ENCODE peak calls at places on chromosomes 3 and 15, in six cellular contexts. B, F, J, R, Y and I are unnamed samples.

GRCh38 chr3:9884555-9885165 is 4.6 kb upstream of the CIDEC start:
- DNase-seq in B (no peak), F (no peak), J (no peak), R (no peak), Y (peak; percentile 14), I (no peak)

GRCh38 chr3:125191730-125192129 is 20.8 kb downstream of the SLC12A8 start:
- DNase-seq in B (no peak), F (no peak), J (no peak), R (no peak), Y (no peak), I (no peak)

GRCh38 chr3:126971891-126972351 is 11.0 kb upstream of the PLXNA1 start:
- DNase-seq in B (peak; percentile 73), F (peak; percentile 67), J (peak; percentile 76), R (peak; percentile 77), Y (no peak), I (no peak)

GRCh38 chr15:66592505-66593218 is 26.9 kb upstream of the LCTL start:
- DNase-seq in B (peak; percentile 14), F (no peak), J (no peak), R (no peak), Y (no peak), I (no peak)

GRCh38 chr3:192929146-192929545 is 11.5 kb upstream of the MB21D2 start:
- DNase-seq in B (no peak), F (no peak), J (no peak), R (no peak), Y (no peak), I (no peak)

GRCh38 chr3:40913192-40913591 is 286.1 kb upstream of the CTNNB1 start:
- DNase-seq in B (no peak), F (no peak), J (no peak), R (no peak), Y (no peak), I (no peak)

GRCh38 chr3:184815046-184815930 is 3.3 kb downstream of the VPS8 start:
- DNase-seq in B (no peak), F (no peak), J (no peak), R (no peak), Y (no peak), I (no peak)

GRCh38 chr3:127195417-127195816 is 2.5 kb downstream of the PRR23E start:
- DNase-seq in B (no peak), F (peak; percentile 19), J (no peak), R (peak; percentile 35), Y (no peak), I (no peak)

GRCh38 chr15:81108427-81108826 is 25.6 kb upstream of the CFAP161 start:
- DNase-seq in B (no peak), F (no peak), J (no peak), R (no peak), Y (no peak), I (no peak)

GRCh38 chr3:14142567-14143270 is 17.9 kb downstream of the TMEM43 start:
- DNase-seq in B (no peak), F (no peak), J (no peak), R (no peak), Y (no peak), I (no peak)

GRCh38 chr3:8557298-8557697 is 55.7 kb downstream of the LMCD1 start:
- DNase-seq in B (peak; percentile 22), F (no peak), J (peak; percentile 47), R (no peak), Y (no peak), I (no peak)

GRCh38 chr3:152307829-152308474 is 39.2 kb downstream of the MBNL1 start:
- DNase-seq in B (no peak), F (no peak), J (no peak), R (no peak), Y (no peak), I (no peak)

GRCh38 chr15:49675051-49675450 is 54.2 kb downstream of the DTWD1 start:
- DNase-seq in B (no peak), F (no peak), J (no peak), R (no peak), Y (no peak), I (no peak)

GRCh38 chr3:30553641-30554316 is 52.6 kb upstream of the TGFBR2 start:
- DNase-seq in B (no peak), F (no peak), J (no peak), R (no peak), Y (no peak), I (no peak)

GRCh38 chr3:63279000-63279366 is 875 bp downstream of the SYNPR start:
- DNase-seq in B (no peak), F (no peak), J (no peak), R (no peak), Y (no peak), I (no peak)

GRCh38 chr3:100761951-100762350 is 52.7 kb downstream of the TFG start:
- DNase-seq in B (no peak), F (no peak), J (no peak), R (no peak), Y (no peak), I (no peak)

GRCh38 chr3:124997303-124998246 is 58.2 kb downstream of the HEG1 start:
- DNase-seq in B (no peak), F (no peak), J (no peak), R (no peak), Y (no peak), I (no peak)

GRCh38 chr3:22013641-22014040 is 262.6 kb upstream of the ZNF385D start:
- DNase-seq in B (no peak), F (no peak), J (no peak), R (no peak), Y (no peak), I (no peak)

GRCh38 chr3:194773216-194773615 is 87.5 kb downstream of the FAM43A start:
- DNase-seq in B (peak; percentile 41), F (no peak), J (peak; percentile 53), R (peak; percentile 83), Y (no peak), I (no peak)

GRCh38 chr3:58041826-58042324 is 33.7 kb downstream of the FLNB start:
- DNase-seq in B (no peak), F (no peak), J (no peak), R (no peak), Y (no peak), I (no peak)

GRCh38 chr15:85504739-85505676 is 124.6 kb downstream of the AKAP13 start:
- DNase-seq in B (peak; percentile 46), F (peak; percentile 46), J (peak; percentile 72), R (no peak), Y (no peak), I (peak; percentile 39)

GRCh38 chr15:79003301-79003700 is 58.5 kb upstream of the CTSH start:
- DNase-seq in B (no peak), F (no peak), J (no peak), R (peak; percentile 20), Y (no peak), I (no peak)

GRCh38 chr15:85597155-85597815 is 197.4 kb downstream of the KLHL25 start:
- DNase-seq in B (no peak), F (no peak), J (no peak), R (no peak), Y (no peak), I (no peak)

GRCh38 chr3:69339766-69340165 is 46.1 kb downstream of the FRMD4B start:
- DNase-seq in B (no peak), F (peak; percentile 34), J (peak; percentile 32), R (no peak), Y (no peak), I (peak; percentile 73)

GRCh38 chr3:9600597-9600996 is 47.0 kb upstream of the LHFPL4 start:
- DNase-seq in B (peak; percentile 67), F (peak; percentile 38), J (peak; percentile 52), R (no peak), Y (no peak), I (no peak)

GRCh38 chr3:51389423-51390183 is 1.5 kb upstream of the RBM15B start:
- DNase-seq in B (peak; percentile 62), F (peak; percentile 49), J (peak; percentile 37), R (peak; percentile 65), Y (peak; percentile 84), I (no peak)

GRCh38 chr3:77530870-77531269 is 491.0 kb downstream of the ROBO2 start:
- DNase-seq in B (no peak), F (no peak), J (no peak), R (no peak), Y (no peak), I (no peak)

DNA sequence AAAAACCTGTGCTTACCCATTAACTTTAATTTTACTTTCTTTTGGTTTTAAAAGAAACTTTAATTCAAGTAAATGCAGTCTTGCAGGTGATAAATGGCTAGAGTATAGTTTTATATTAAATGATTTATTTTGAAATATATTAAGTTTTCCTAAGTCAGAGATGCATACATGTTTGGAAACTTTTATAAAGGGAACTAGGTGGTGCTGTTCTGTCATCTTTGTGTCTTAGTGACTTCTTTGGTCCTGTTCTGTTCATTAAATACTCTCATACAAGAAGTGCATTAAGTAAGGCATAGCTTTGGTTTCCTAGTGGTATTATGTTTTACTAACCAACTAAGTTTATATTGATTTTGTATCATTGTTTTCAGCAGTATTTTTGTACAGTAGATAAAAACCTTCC is 15.6 kb downstream of the CADM2 start:
- DNase-seq in B (no peak), F (no peak), J (no peak), R (no peak), Y (no peak), I (no peak)
- TF ChIP-seq CTCF in B (no peak), F (no peak), J (no peak), R (peak; percentile 13), Y (no peak), I (no peak)

GRCh38 chr15:99976811-99977271 is 243.6 kb upstream of the LYSMD4 start:
- DNase-seq in B (no peak), F (peak; percentile 34), J (no peak), R (peak; percentile 50), Y (no peak), I (peak; percentile 22)
- H3K27ac ChIP-seq in B (no peak overlapping the region), F (no peak overlapping the region), J (no peak overlapping the region), R (no peak overlapping the region), Y (no peak overlapping the region), I (no peak overlapping the region)

GRCh38 chr3:187139895-187140253 is 578 bp upstream of the RPL39L start:
- DNase-seq in B (no peak), F (no peak), J (no peak), R (no peak), Y (no peak), I (no peak)
- TF ChIP-seq CTCF in B (peak; percentile 23), F (no peak), J (peak; percentile 32), R (no peak), Y (no peak), I (no peak)

GRCh38 chr15:60511351-60512157 is 32.6 kb upstream of the ICE2 start:
- DNase-seq in B (no peak), F (no peak), J (no peak), R (no peak), Y (no peak), I (no peak)

GRCh38 chr15:60509470-60509869 is 30.5 kb upstream of the ICE2 start:
- DNase-seq in B (no peak), F (no peak), J (no peak), R (no peak), Y (no peak), I (no peak)

GRCh38 chr15:60510006-60510405 is 31.1 kb upstream of the ICE2 start:
- DNase-seq in B (no peak), F (no peak), J (no peak), R (no peak), Y (no peak), I (no peak)

GRCh38 chr15:60507596-60508424 is 28.9 kb upstream of the ICE2 start:
- DNase-seq in B (peak; percentile 33), F (no peak), J (peak; percentile 50), R (no peak), Y (no peak), I (peak; percentile 24)

GRCh38 chr15:60508442-60508841 is 29.5 kb upstream of the ICE2 start:
- DNase-seq in B (no peak), F (no peak), J (no peak), R (no peak), Y (no peak), I (no peak)
- H3K27ac ChIP-seq in B (no peak overlapping the region), F (no peak overlapping the region), J (no peak overlapping the region), R (peak overlapping the region; percentile 66), Y (peak overlapping the region; percentile 16), I (no peak overlapping the region)